ENCODE peak calls at places on chromosomes 6 and 20, in six cellular contexts. X is right lobe of liver, C is testis, S is heart left ventricle, D is transverse colon, P is stomach. J is an unnamed sample. For H3K4me1, the result is how much of the 10 kb centered on the place peaks cover.

GRCh38 chr6:3076320-3076719 is 8.0 kb downstream of the RIPK1 start:
- DNase-seq in S (no peak), D (no peak), P (no peak), C (no peak), X (no peak), J (no peak)

GRCh38 chr20:63740070-63740500 is 509 bp downstream of the SLC2A4RG start:
- DNase-seq in C (no peak), S (peak), X (peak), D (peak), P (no peak), J (peak)

GRCh38 chr6:167285077-167285770 is 5.9 kb upstream of the UNC93A start:
- DNase-seq in X (peak), D (no peak), C (no peak), S (no peak), P (peak), J (peak)

GRCh38 chr6:133646021-133646682 is 242.8 kb upstream of the TCF21 start:
- DNase-seq in D (no peak), S (no peak), C (peak), P (no peak), X (no peak), J (no peak)

GRCh38 chr6:147508073-147508870 is at the start of gene SAMD5:
- DNase-seq in C (peak), P (peak), D (peak), S (peak), X (peak), J (no peak)

GRCh38 chr6:69917834-69918233 is 51.5 kb downstream of the COL19A1 start:
- DNase-seq in C (no peak), S (no peak), X (no peak), D (no peak), P (no peak), J (no peak)

GRCh38 chr6:8731874-8732273 is 296.5 kb upstream of the SLC35B3 start:
- DNase-seq in P (no peak), D (no peak), C (no peak), S (no peak), X (no peak), J (no peak)

GRCh38 chr20:20665933-20666332 is 46.5 kb downstream of the RALGAPA2 start:
- DNase-seq in P (no peak), D (no peak), C (no peak), X (no peak), S (no peak), J (no peak)

GRCh38 chr6:119210596-119210995 is 132.1 kb upstream of the FAM184A start:
- DNase-seq in D (no peak), P (no peak), S (no peak), X (no peak), C (no peak), J (no peak)

GRCh38 chr6:105164418-105164817 is 15.4 kb downstream of the POPDC3 start:
- DNase-seq in D (no peak), X (no peak), P (no peak), S (no peak), C (no peak), J (no peak)

GRCh38 chr20:49693435-49694171 is 20.1 kb downstream of the B4GALT5 start:
- DNase-seq in X (no peak), P (no peak), D (no peak), C (no peak), S (no peak), J (no peak)

GRCh38 chr6:7270320-7271204 is 42.4 kb downstream of the SSR1 start:
- DNase-seq in D (no peak), P (peak), X (peak), C (no peak), S (no peak), J (no peak)

GRCh38 chr6:31908791-31909190 is 6.9 kb upstream of the ZBTB12 start:
- DNase-seq in S (no peak), C (no peak), P (no peak), D (no peak), X (no peak), J (no peak)

GRCh38 chr20:24620937-24621519 is 151.6 kb downstream of the SYNDIG1 start:
- DNase-seq in D (no peak), S (no peak), C (no peak), P (no peak), X (no peak), J (no peak)

GRCh38 chr20:58953050-58953449 is 28.0 kb upstream of the NELFCD start:
- DNase-seq in X (no peak), P (no peak), S (no peak), D (no peak), C (no peak), J (no peak)

GRCh38 chr6:157436944-157437336 is 56.0 kb downstream of the ZDHHC14 start:
- DNase-seq in S (no peak), D (no peak), C (no peak), X (no peak), P (no peak), J (no peak)

DNA sequence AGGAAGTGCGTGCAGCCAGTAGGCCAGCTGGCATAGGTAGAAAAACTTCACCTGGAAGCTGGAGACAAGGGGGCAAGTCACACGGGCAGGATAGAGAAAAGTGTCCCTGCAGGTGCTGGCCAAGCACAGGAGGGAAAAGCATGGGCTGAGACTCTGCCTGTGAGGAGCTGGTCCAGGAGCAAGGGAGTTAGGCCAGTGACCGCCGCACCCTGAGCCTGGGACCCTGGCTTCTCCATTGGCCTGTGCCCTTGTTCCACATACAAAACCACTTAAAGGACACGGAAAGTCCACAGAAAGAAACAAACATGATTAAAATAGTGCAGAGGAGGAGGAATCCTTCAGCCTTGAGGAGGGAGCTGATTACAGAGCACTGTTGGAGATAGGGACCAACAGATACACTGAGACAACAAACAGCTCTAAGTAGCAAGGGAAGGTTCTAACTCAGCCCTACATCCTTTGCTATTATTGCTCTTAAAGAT is 68.6 kb downstream of the TRAM2 start:
- DNase-seq in X (no peak), D (no peak), C (no peak), S (no peak), P (no peak), J (no peak)
- H3K4me1 ChIP-seq in X (under half), D (under half), C (under half), S (half or more), P (half or more), J (under half)

GRCh38 chr20:31720486-31721407 is 1.9 kb downstream of the BCL2L1 start:
- DNase-seq in C (no peak), D (peak), P (peak), S (no peak), X (peak), J (peak)

GRCh38 chr20:31721408-31722332 is 998 bp downstream of the BCL2L1 start:
- DNase-seq in C (no peak), X (peak), S (peak), P (peak), D (peak), J (no peak)

GRCh38 chr20:31719644-31720485 is 2.8 kb downstream of the BCL2L1 start:
- DNase-seq in D (peak), C (no peak), S (no peak), P (peak), X (no peak), J (no peak)

GRCh38 chr20:31722388-31723281 is at the start of gene BCL2L1:
- DNase-seq in D (peak), C (peak), X (peak), P (peak), S (peak), J (peak)

DNA sequence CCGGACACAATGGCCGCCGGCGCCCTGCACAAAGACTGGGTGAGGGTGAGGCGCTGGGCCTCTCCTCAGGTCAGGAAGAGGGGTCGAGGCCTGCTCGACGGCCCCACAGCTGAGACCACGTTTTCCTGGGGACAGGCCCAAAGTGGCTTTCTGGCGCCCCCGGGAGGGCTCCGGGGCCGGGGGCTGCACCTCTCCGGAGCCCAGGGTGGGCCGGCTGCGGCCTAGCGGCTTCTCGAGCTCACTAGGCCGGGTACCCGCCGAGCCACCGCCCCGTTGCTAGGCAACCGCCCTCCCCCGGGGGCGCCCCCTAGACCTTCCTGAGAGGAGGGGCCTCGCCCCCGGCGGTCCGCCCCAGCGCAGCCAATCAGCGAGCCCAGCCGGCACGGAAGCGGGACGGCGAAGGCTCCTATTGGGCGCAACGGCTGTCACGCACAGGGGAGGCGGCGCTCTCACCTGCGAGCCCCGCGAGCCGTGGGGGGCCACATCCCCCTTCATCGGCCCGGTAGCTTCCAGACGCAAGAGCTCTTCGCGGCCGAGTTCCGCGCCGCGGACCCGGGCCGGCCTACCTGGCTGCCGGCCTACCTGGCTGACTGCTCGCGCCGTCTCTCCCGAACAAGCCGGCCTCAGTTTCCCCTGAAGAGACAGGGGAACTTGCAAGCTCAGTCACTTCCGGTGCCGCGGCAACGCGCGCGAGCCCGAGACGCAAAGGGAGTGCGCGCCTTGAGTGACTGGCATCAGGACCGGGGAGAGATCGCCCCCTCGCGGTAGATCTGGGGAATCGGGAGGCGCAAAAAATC is 812 bp upstream of the BCL2L1 start:
- DNase-seq in D (peak), S (peak), X (peak), C (peak), P (peak), J (peak)
- TF ChIP-seq POLR2A in D (peak), S (peak), X (peak), C (peak), P (peak), J (no peak)

DNA sequence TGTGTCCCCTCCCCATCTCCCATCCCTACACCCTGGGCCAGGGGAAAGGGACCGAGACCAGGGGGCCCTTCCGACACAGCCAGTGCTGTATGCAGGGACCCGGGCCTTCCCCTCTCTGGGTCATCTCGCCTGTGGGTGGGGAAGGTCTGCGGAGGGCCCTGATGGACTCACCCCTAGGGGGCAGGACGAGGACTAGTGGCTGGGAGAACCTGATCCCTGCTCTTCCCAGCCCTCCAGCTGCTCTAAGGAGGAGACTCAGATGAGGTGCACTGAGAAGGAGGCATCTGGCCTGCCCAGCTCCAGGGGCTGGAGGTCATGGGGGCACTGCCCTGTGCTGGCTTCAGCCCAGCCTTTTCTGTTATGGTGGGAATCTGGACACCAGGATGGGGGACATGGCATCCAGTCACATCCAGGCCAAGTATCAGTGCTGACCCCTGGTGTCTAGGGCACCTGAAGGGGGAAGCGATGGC is 735 bp downstream of the MYL9 start:
- DNase-seq in S (peak), D (peak), C (peak), X (no peak), P (no peak), J (no peak)
- TF ChIP-seq CTCF in S (peak), D (peak), C (peak), X (peak), P (peak), J (peak)

DNA sequence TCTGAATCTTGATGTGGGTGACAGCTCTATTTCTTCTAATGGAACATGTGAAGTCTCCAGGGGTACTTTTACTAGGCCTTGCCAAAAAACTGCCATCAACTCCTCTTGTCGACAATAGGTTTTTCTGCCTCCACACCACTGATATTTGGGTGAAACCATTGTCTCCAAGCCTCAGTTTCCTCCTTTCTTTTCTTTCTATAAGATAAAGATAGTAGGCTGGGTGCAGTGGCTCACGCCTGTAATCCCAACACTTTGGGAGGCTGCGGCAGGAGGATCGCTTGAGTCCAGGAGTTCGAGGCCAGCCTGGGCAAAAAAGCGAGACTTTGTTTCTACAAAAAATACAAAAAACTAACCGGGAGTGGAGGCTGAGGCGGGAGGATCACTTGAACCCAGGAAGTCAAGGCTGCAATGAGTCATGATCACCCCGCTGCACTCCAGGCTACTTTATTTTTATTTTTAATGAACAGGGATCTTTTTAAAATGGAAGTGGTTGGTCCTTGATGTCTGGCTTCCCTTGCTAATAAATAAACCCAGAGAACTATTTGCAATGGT is 159.9 kb upstream of the TNFAIP3 start:
- DNase-seq in S (no peak), D (no peak), C (no peak), X (no peak), P (no peak), J (no peak)
- H3K4me1 ChIP-seq in S (under half), D (under half), C (under half), X (under half), P (under half), J (under half)

J was measured in Peyer's patch.